ENCODE peak calls at places on chromosomes 13 and 19, in seven cellular contexts. B is DMS153; J is stimulated activated effector memory CD8-positive, alpha-beta T cell treated with anti-CD3 and anti-CD28 coated beads, Interleukin-12 subunit alpha, Interleukin-12 subunit beta, amount 100 ng/mL, for 72 hours; H is HFF-Myc; L is hepatocyte; Q is GM20000; I is IMR-90. W is an unnamed sample.

GRCh38 chr19:53102701-53103140 is 501 bp downstream of the ZNF160 start:
- DNase-seq in J (no peak), I (peak; percentile 31), L (peak; percentile 65), Q (peak; percentile 56), H (no peak), B (no peak), W (peak; percentile 38)

GRCh38 chr19:45254044-45254531 is 3.0 kb downstream of the MARK4 start:
- DNase-seq in L (no peak), H (no peak), I (no peak), Q (no peak), B (no peak), J (no peak), W (no peak)

GRCh38 chr13:73608731-73609485 is 525.3 kb downstream of the KLF12 start:
- DNase-seq in J (no peak), I (no peak), L (no peak), Q (no peak), H (no peak), B (peak; percentile 97), W (no peak)

GRCh38 chr13:42181381-42181953 is 90.5 kb upstream of the AKAP11 start:
- DNase-seq in B (no peak), L (peak; percentile 12), H (no peak), I (no peak), Q (no peak), J (no peak), W (no peak)

GRCh38 chr19:18741566-18742121 is 49.5 kb downstream of the COMP start:
- DNase-seq in I (no peak), L (peak; percentile 74), H (no peak), J (no peak), Q (no peak), B (peak; percentile 94), W (no peak)

GRCh38 chr13:99425485-99426341 is 75.6 kb upstream of the TM9SF2 start:
- DNase-seq in H (no peak), B (no peak), J (no peak), L (no peak), Q (peak; percentile 51), I (no peak), W (peak; percentile 71)

GRCh38 chr13:37270206-37271001 is 164.9 kb upstream of the CSNK1A1L start:
- DNase-seq in Q (no peak), B (no peak), H (no peak), J (no peak), I (peak; percentile 18), L (no peak), W (no peak)

GRCh38 chr19:652467-653389 is 10.3 kb downstream of the RNF126 start:
- DNase-seq in B (no peak), I (no peak), J (no peak), L (no peak), H (no peak), Q (no peak), W (no peak)

GRCh38 chr19:5947435-5947834 is 30.5 kb downstream of the RANBP3 start:
- DNase-seq in J (no peak), Q (no peak), H (no peak), L (peak; percentile 48), B (no peak), I (peak; percentile 67), W (no peak)

GRCh38 chr13:114093118-114093517 is 39.3 kb downstream of the RASA3 start:
- DNase-seq in H (no peak), B (no peak), L (no peak), J (no peak), I (no peak), Q (no peak), W (no peak)

GRCh38 chr13:71477735-71478134 is 389.3 kb downstream of the DACH1 start:
- DNase-seq in B (no peak), J (no peak), Q (no peak), H (no peak), I (no peak), L (no peak), W (peak; percentile 5)

GRCh38 chr19:10085641-10086031 is 481 bp upstream of the SHFL start:
- DNase-seq in B (no peak), Q (no peak), I (no peak), H (no peak), L (no peak), J (no peak), W (no peak)

GRCh38 chr19:21698215-21698614 is 69.2 kb downstream of the ZNF100 start:
- DNase-seq in Q (no peak), H (peak; percentile 1), I (peak; percentile 1), L (peak; percentile 23), B (no peak), J (no peak), W (no peak)

GRCh38 chr13:39862891-39863290 is 207.4 kb downstream of the COG6 start:
- DNase-seq in L (no peak), Q (no peak), I (no peak), H (no peak), J (no peak), B (no peak), W (no peak)

W was measured in GM10248.